ENCODE peak calls at places on chromosomes 13 and 19, in five cellular contexts. A is amniotic stem cell, F is SK-N-SH, I is bronchial epithelial cell, R is heart left ventricle. C is an unnamed sample.

GRCh38 chr19:5949792-5950305 is 28.1 kb downstream of the RANBP3 start:
- DNase-seq in A (no peak), F (no peak), I (peak; percentile 71), R (peak; percentile 78), C (peak; percentile 35)

GRCh38 chr19:44846455-44847143 is 502 bp downstream of the NECTIN2 start:
- DNase-seq in A (peak; percentile 11), F (peak; percentile 48), I (no peak), R (peak; percentile 38), C (peak; percentile 5)

GRCh38 chr19:38786572-38787265 is 2.3 kb upstream of the LGALS7B start:
- DNase-seq in A (no peak), F (no peak), I (peak; percentile 87), R (no peak), C (no peak)

GRCh38 chr19:48325265-48325910 is at the start of gene EMP3:
- DNase-seq in A (peak; percentile 86), F (no peak), I (peak; percentile 62), R (peak; percentile 88), C (no peak)

GRCh38 chr13:23679214-23679613 is 109.0 kb downstream of the TNFRSF19 start:
- DNase-seq in A (no peak), F (no peak), I (peak; percentile 87), R (no peak), C (no peak)

GRCh38 chr19:18495204-18495911 is 26.5 kb downstream of the ELL start:
- DNase-seq in A (no peak), F (peak; percentile 51), I (no peak), R (no peak), C (no peak)

GRCh38 chr19:46731007-46731501 is 14.1 kb upstream of the PRKD2 start:
- DNase-seq in A (peak; percentile 80), F (no peak), I (peak; percentile 83), R (peak; percentile 69), C (no peak)

GRCh38 chr13:61128850-61129645 is 286.6 kb downstream of the PCDH20 start:
- DNase-seq in A (no peak), F (no peak), I (peak; percentile 13), R (no peak), C (peak; percentile 71)

GRCh38 chr13:102847272-102848234 is 1.7 kb downstream of the ERCC5 start:
- DNase-seq in A (peak; percentile 1), F (peak; percentile 17), I (peak; percentile 44), R (no peak), C (no peak)

GRCh38 chr13:45623516-45624090 is 8.1 kb upstream of the ERICH6B start:
- DNase-seq in A (no peak), F (peak; percentile 39), I (peak; percentile 30), R (no peak), C (no peak)

GRCh38 chr13:114068723-114069322 is 63.6 kb downstream of the RASA3 start:
- DNase-seq in A (no peak), F (no peak), I (peak; percentile 20), R (no peak), C (no peak)

GRCh38 chr13:36282818-36283432 is 14.7 kb downstream of the CCDC169 start:
- DNase-seq in A (peak; percentile 18), F (peak; percentile 44), I (peak; percentile 51), R (no peak), C (peak; percentile 52)

GRCh38 chr13:59112375-59112774 is 1051.4 kb downstream of the DIAPH3 start:
- DNase-seq in A (peak; percentile 19), F (peak; percentile 5), I (peak; percentile 12), R (no peak), C (no peak)

GRCh38 chr19:23436318-23436717 is 41.0 kb upstream of the ZNF91 start:
- DNase-seq in A (no peak), F (no peak), I (no peak), R (no peak), C (no peak)

GRCh38 chr13:40776681-40777165 is 5.7 kb upstream of the MRPS31 start:
- DNase-seq in A (no peak), F (no peak), I (peak; percentile 58), R (no peak), C (no peak)

GRCh38 chr19:29450306-29450705 is 75.5 kb upstream of the VSTM2B start:
- DNase-seq in A (no peak), F (no peak), I (no peak), R (no peak), C (no peak)

GRCh38 chr13:77250968-77251367 is 75.9 kb downstream of the MYCBP2 start:
- DNase-seq in A (no peak), F (peak; percentile 8), I (no peak), R (no peak), C (no peak)

GRCh38 chr13:27424246-27425150 is at the start of gene GTF3A:
- DNase-seq in A (peak; percentile 54), F (peak; percentile 98), I (peak; percentile 64), R (peak; percentile 90), C (peak; percentile 85)

GRCh38 chr19:33407716-33408115 is 34.2 kb downstream of the CEBPG start:
- DNase-seq in A (no peak), F (peak; percentile 30), I (no peak), R (peak; percentile 20), C (no peak)

GRCh38 chr19:39409207-39409885 is 2.7 kb downstream of the ZFP36 start:
- DNase-seq in A (peak; percentile 36), F (peak; percentile 75), I (peak; percentile 88), R (peak; percentile 95), C (peak; percentile 93)

GRCh38 chr13:113211774-113212173 is 2.4 kb downstream of the CUL4A start:
- DNase-seq in A (no peak), F (no peak), I (no peak), R (no peak), C (peak; percentile 33)

GRCh38 chr19:8438236-8438635 is 6.5 kb upstream of the HNRNPM start:
- DNase-seq in A (no peak), F (no peak), I (no peak), R (peak; percentile 11), C (no peak)

GRCh38 chr13:94006271-94006670 is 473.2 kb downstream of the DCT start:
- DNase-seq in A (no peak), F (no peak), I (no peak), R (no peak), C (no peak)

GRCh38 chr13:35485451-35485850 is 9.0 kb upstream of the MAB21L1 start:
- DNase-seq in A (no peak), F (no peak), I (no peak), R (no peak), C (peak; percentile 26)

GRCh38 chr13:94950303-94950702 is 238.0 kb upstream of the SOX21 start:
- DNase-seq in A (no peak), F (peak; percentile 16), I (no peak), R (no peak), C (no peak)

GRCh38 chr19:46416077-46416709 is 2.8 kb upstream of the CCDC8 start:
- DNase-seq in A (peak; percentile 68), F (peak; percentile 95), I (peak; percentile 41), R (peak; percentile 94), C (peak; percentile 92)

GRCh38 chr19:45446295-45446694 is 21.5 kb upstream of the FOSB start:
- DNase-seq in A (no peak), F (peak; percentile 42), I (peak; percentile 50), R (no peak), C (peak; percentile 30)

GRCh38 chr19:20078696-20079095 is 896 bp downstream of the ZNF90 start:
- DNase-seq in A (no peak), F (peak; percentile 36), I (peak; percentile 20), R (peak; percentile 40), C (no peak)

GRCh38 chr19:39109641-39110040 is 15.9 kb upstream of the PAK4 start:
- DNase-seq in A (no peak), F (no peak), I (no peak), R (no peak), C (no peak)

GRCh38 chr19:3868770-3869456 is at the start of gene ZFR2:
- DNase-seq in A (no peak), F (peak; percentile 86), I (no peak), R (no peak), C (no peak)

GRCh38 chr13:102825921-102826706 is 19.7 kb upstream of the ERCC5 start:
- DNase-seq in A (peak; percentile 45), F (no peak), I (peak; percentile 96), R (no peak), C (no peak)

GRCh38 chr13:99307648-99308339 is 595 bp upstream of the GPR183 start:
- DNase-seq in A (no peak), F (no peak), I (peak; percentile 85), R (no peak), C (no peak)

GRCh38 chr13:24183741-24184182 is 23.2 kb downstream of the SPATA13 start:
- DNase-seq in A (no peak), F (no peak), I (no peak), R (no peak), C (no peak)

GRCh38 chr13:110812111-110812868 is 98.8 kb downstream of the ING1 start:
- DNase-seq in A (no peak), F (no peak), I (no peak), R (no peak), C (no peak)

GRCh38 chr19:17719730-17720486 is 628 bp downstream of the MAP1S start:
- DNase-seq in A (no peak), F (peak; percentile 79), I (peak; percentile 58), R (no peak), C (peak; percentile 41)

GRCh38 chr19:5635427-5635826 is 12.5 kb downstream of the SAFB start:
- DNase-seq in A (no peak), F (no peak), I (no peak), R (no peak), C (no peak)

GRCh38 chr13:78121459-78122348 is 203.1 kb upstream of the EDNRB start:
- DNase-seq in A (peak; percentile 42), F (peak; percentile 24), I (peak; percentile 61), R (peak; percentile 43), C (peak; percentile 42)

GRCh38 chr13:48580185-48580803 is 47.4 kb upstream of the RCBTB2 start:
- DNase-seq in A (peak; percentile 6), F (peak; percentile 45), I (peak; percentile 64), R (peak; percentile 68), C (peak; percentile 53)

GRCh38 chr13:35500071-35500595 is 23.6 kb upstream of the MAB21L1 start:
- DNase-seq in A (no peak), F (no peak), I (no peak), R (no peak), C (no peak)